ENCODE peak calls at places on chromosomes 1 and 21, in six cellular contexts. W is OCI-LY7, R is LNCaP clone FGC, J is neural crest cell, O is neural progenitor cell, I is A549. B is an unnamed sample.

GRCh38 chr1:212138441-212138840 is 102.9 kb downstream of the DTL start:
- DNase-seq in W (no peak), R (no peak), J (no peak), O (no peak), I (no peak), B (no peak)

GRCh38 chr1:219710529-219711194 is 97.8 kb upstream of the ZC3H11B start:
- DNase-seq in W (no peak), R (no peak), J (no peak), O (no peak), I (peak), B (no peak)

GRCh38 chr1:99820546-99820945 is 29.6 kb upstream of the AGL start:
- DNase-seq in W (peak), R (no peak), J (no peak), O (no peak), I (no peak), B (no peak)

GRCh38 chr1:205494119-205494518 is 10.3 kb upstream of the CDK18 start:
- DNase-seq in W (no peak), R (no peak), J (no peak), O (no peak), I (no peak), B (no peak)

GRCh38 chr21:45515241-45516061 is 26.8 kb downstream of the SLC19A1 start:
- DNase-seq in W (no peak), R (no peak), J (no peak), O (no peak), I (no peak), B (no peak)

GRCh38 chr1:16677552-16678423 is 11.0 kb upstream of the RNU1-3 start:
- DNase-seq in W (peak), R (peak), J (no peak), O (peak), I (peak), B (peak)

GRCh38 chr21:26769613-26770188 is 75.5 kb downstream of the ADAMTS1 start:
- DNase-seq in W (no peak), R (peak), J (no peak), O (peak), I (peak), B (peak)

GRCh38 chr21:37866027-37866426 is 50.2 kb downstream of the KCNJ6 start:
- DNase-seq in W (peak), R (no peak), J (no peak), O (no peak), I (peak), B (no peak)

GRCh38 chr1:14924012-14924452 is 229.5 kb upstream of the TMEM51 start:
- DNase-seq in W (peak), R (no peak), J (peak), O (peak), I (peak), B (peak)

GRCh38 chr21:43880111-43880985 is 15.3 kb downstream of the AGPAT3 start:
- DNase-seq in W (no peak), R (peak), J (no peak), O (no peak), I (no peak), B (no peak)

GRCh38 chr1:200368556-200368955 is 41.3 kb downstream of the ZNF281 start:
- DNase-seq in W (no peak), R (no peak), J (no peak), O (no peak), I (no peak), B (no peak)

GRCh38 chr1:245753807-245754206 is 599.0 kb downstream of the KIF26B start:
- DNase-seq in W (no peak), R (no peak), J (no peak), O (no peak), I (no peak), B (no peak)

GRCh38 chr1:16302709-16303627 is 49.3 kb downstream of the FBXO42 start:
- DNase-seq in W (no peak), R (no peak), J (no peak), O (no peak), I (no peak), B (no peak)

GRCh38 chr1:164876717-164877116 is 317.7 kb downstream of the PBX1 start:
- DNase-seq in W (no peak), R (no peak), J (no peak), O (no peak), I (no peak), B (no peak)

GRCh38 chr1:109499081-109499480 is 5.2 kb downstream of the CYB561D1 start:
- DNase-seq in W (no peak), R (no peak), J (no peak), O (no peak), I (no peak), B (no peak)

GRCh38 chr1:175792126-175792525 is 48.7 kb upstream of the TNR start:
- DNase-seq in W (no peak), R (no peak), J (no peak), O (no peak), I (no peak), B (no peak)

GRCh38 chr1:164755674-164756073 is 196.7 kb downstream of the PBX1 start:
- DNase-seq in W (no peak), R (no peak), J (no peak), O (no peak), I (no peak), B (no peak)

GRCh38 chr1:1573843-1574720 is 581 bp downstream of the SSU72 start:
- DNase-seq in W (peak), R (no peak), J (peak), O (peak), I (peak), B (peak)

GRCh38 chr1:245258271-245258920 is 103.6 kb downstream of the KIF26B start:
- DNase-seq in W (no peak), R (peak), J (no peak), O (no peak), I (no peak), B (no peak)

GRCh38 chr1:54291276-54292014 is 91.5 kb downstream of the MRPL37 start:
- DNase-seq in W (no peak), R (no peak), J (no peak), O (no peak), I (no peak), B (peak)

GRCh38 chr1:54559771-54560231 is 11.8 kb downstream of the ACOT11 start:
- DNase-seq in W (no peak), R (no peak), J (no peak), O (no peak), I (no peak), B (no peak)

GRCh38 chr1:155261401-155261887 is 716 bp downstream of the SCAMP3 start:
- DNase-seq in W (peak), R (no peak), J (no peak), O (no peak), I (no peak), B (no peak)

GRCh38 chr1:40922969-40923368 is 56.5 kb upstream of the CTPS1 start:
- DNase-seq in W (no peak), R (no peak), J (no peak), O (no peak), I (no peak), B (no peak)

GRCh38 chr1:1759456-1760344 is 18.6 kb downstream of the NADK start:
- DNase-seq in W (no peak), R (no peak), J (no peak), O (no peak), I (no peak), B (no peak)

GRCh38 chr1:200488375-200489165 is 78.7 kb upstream of the ZNF281 start:
- DNase-seq in W (peak), R (no peak), J (peak), O (peak), I (peak), B (peak)

GRCh38 chr1:104467590-104467989 is 717.9 kb downstream of the AMY1C start:
- DNase-seq in W (no peak), R (no peak), J (no peak), O (no peak), I (no peak), B (no peak)

GRCh38 chr1:239527046-239527693 is 140.8 kb downstream of the CHRM3 start:
- DNase-seq in W (no peak), R (no peak), J (no peak), O (no peak), I (no peak), B (no peak)

DNA sequence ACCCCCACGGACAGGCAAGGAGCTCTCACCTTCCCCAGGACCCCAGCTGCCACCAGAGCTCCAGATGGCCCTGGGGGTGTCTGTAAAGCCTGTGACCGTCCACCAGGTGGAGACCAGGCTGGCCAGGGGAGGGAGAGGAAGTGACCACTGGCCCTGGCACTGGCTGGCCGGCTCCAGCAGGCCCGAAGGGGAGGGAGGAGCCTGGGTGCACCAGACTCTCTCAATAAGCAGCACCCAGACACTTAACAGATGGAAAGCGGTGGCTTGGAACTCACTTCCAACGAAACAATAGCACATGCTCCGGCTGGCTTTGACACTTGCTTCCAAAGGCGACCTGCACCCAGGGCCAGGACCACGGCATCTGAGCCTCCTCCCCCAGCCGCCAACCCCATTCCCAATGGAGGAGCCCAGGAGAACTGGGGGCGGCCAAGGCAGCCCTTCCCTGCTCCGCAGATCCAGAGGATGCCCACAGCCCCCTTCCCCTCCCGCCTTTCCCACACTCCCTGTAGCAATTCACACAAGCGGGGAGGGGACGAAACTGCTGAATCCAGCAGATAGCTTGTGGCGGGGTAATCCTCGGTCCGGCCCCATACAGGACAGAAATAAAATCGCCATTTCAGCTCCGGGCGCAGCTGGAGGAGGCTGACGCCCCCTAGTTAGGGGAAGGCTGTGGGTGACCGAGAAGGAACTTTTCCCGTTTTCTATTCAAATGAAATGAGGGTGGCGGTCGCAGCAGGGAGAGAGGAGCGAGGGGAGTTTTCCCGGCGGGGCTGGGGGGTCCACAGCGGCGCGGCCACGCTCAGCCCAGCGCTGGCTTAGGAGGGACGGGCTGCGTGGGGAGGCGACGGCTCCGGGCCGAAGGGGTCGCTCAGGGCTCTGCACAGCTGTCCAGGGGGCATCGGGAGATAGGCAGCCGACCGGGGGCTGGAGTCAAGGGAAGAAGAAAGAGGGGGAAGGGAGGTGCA is 612 bp upstream of the PDE9A start:
- DNase-seq in W (no peak), R (no peak), J (peak), O (peak), I (peak), B (peak)
- TF ChIP-seq CTCF in W (no peak), R (peak), J (peak), O (peak), I (peak), B (peak)

DNA sequence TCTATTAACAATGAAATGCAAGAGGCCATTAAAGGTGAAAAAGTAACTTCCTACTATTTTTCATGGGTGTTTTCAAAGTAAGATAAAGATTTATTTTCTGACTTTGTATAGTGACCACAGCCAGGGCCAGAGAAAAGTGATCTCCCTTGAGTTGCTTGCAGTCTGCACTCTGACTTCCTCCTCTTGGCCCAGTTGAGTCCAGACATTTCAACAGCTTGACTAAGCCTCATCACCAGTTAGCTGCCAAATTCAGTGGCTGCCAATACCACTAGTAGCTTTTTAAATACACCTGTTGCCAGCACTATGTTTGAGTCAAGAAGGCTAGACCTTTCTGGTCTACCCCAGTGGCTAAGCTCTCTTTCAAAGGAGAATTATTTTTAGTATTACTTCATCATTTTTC is 3.7 kb upstream of the NEK7 start:
- DNase-seq in W (no peak), R (no peak), J (no peak), O (no peak), I (peak), B (no peak)
- TF ChIP-seq CTCF in W (no peak), R (no peak), J (no peak), O (no peak), I (no peak), B (no peak)

GRCh38 chr1:28602536-28603439 is 10.7 kb downstream of the RAB42 start:
- DNase-seq in W (peak), R (no peak), J (peak), O (peak), I (peak), B (peak)
- TF ChIP-seq CTCF in W (peak), R (peak), J (peak), O (peak), I (peak), B (peak)

DNA sequence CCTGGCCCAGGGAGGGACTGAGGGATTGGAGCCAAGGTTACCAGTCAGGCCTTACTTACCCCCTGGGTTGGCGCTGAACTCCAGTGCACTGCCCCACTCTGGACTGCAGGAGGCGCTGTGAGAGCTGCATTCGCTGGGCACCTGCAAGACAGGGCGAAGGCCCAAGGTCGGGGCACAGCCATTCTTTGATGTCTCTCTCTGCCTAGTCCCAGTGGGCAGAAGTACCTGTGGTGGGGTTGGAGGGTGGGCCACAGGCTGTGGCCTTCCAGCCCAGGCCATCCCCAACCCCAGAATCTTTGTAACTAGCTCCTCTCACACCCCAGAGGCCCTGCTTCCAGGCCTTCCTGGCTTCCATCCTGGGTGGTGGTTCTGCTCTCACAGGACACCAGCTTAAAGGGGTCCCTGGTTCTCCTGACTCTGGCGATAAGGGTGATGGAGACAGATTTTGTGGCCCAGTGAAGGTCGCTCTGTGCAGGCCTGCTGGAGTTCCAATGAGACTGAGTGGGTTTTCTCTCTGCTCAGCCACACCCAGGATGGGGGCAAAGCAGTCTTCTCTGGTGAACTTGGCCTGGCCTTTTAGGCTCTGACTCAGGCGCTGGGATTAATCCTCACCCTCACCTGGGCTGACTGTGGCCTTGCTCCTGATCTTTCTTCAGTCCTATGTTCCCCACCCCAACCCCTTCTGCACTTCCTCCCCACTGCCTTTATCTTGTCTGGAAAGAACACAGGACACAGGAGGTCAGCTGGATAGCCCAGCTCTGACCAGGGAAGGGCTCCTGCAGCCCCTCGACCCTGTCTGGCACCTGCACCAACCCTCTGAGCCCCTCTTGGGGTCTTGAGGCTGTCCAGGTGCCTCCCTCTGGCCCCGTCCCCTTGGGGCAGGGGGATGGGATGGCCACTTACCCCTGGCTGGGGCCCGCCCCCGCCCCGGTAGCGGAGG is 954 bp downstream of the MYOG start:
- DNase-seq in W (peak), R (no peak), J (no peak), O (peak), I (peak), B (no peak)
- TF ChIP-seq CTCF in W (peak), R (peak), J (peak), O (peak), I (peak), B (peak)